ENCODE peak calls at places on chromosome 14, in six cellular contexts. One of them, this sample, is unnamed.

GRCh38 chr14:89419973-89420482 is 3.0 kb upstream of the FOXN3 start:
- DNase-seq in K562: no peak
- DNase-seq in HepG2: no peak
- DNase-seq in GM12878: no peak
- DNase-seq in endothelial cell of umbilical vein: no peak
- DNase-seq in A549: no peak
- DNase-seq in this sample: no peak

GRCh38 chr14:74476107-74476506 is 17.0 kb downstream of the NPC2 start:
- DNase-seq in GM12878: no peak
- DNase-seq in endothelial cell of umbilical vein: no peak
- DNase-seq in HepG2: no peak
- DNase-seq in A549: no peak
- DNase-seq in K562: no peak
- DNase-seq in this sample: no peak

GRCh38 chr14:36502558-36503508 is 17.2 kb downstream of the NKX2-1 start:
- DNase-seq in GM12878: no peak
- DNase-seq in A549: no peak
- DNase-seq in HepG2: no peak
- DNase-seq in endothelial cell of umbilical vein: no peak
- DNase-seq in K562: no peak
- DNase-seq in this sample: no peak

GRCh38 chr14:74401504-74402241 is 24.3 kb downstream of the SYNDIG1L start:
- DNase-seq in K562: peak
- DNase-seq in endothelial cell of umbilical vein: no peak
- DNase-seq in A549: no peak
- DNase-seq in GM12878: peak
- DNase-seq in HepG2: no peak
- DNase-seq in this sample: peak

GRCh38 chr14:92832137-92832700 is 38.1 kb downstream of the GOLGA5 start:
- DNase-seq in K562: peak
- DNase-seq in HepG2: no peak
- DNase-seq in A549: no peak
- DNase-seq in endothelial cell of umbilical vein: no peak
- DNase-seq in GM12878: no peak
- DNase-seq in this sample: no peak

GRCh38 chr14:73887116-73887490 is 444 bp downstream of the ZNF410 start:
- DNase-seq in endothelial cell of umbilical vein: peak
- DNase-seq in GM12878: no peak
- DNase-seq in HepG2: peak
- DNase-seq in A549: peak
- DNase-seq in K562: no peak
- DNase-seq in this sample: no peak

GRCh38 chr14:97946291-97946690 is 1149.1 kb downstream of the VRK1 start:
- DNase-seq in GM12878: no peak
- DNase-seq in K562: no peak
- DNase-seq in endothelial cell of umbilical vein: no peak
- DNase-seq in HepG2: no peak
- DNase-seq in A549: no peak
- DNase-seq in this sample: no peak

GRCh38 chr14:56244138-56244789 is 126.1 kb downstream of the PELI2 start:
- DNase-seq in A549: no peak
- DNase-seq in GM12878: no peak
- DNase-seq in K562: no peak
- DNase-seq in HepG2: no peak
- DNase-seq in endothelial cell of umbilical vein: no peak
- DNase-seq in this sample: peak

GRCh38 chr14:30756594-30756993 is 117.8 kb upstream of the COCH start:
- DNase-seq in HepG2: no peak
- DNase-seq in K562: no peak
- DNase-seq in endothelial cell of umbilical vein: no peak
- DNase-seq in A549: no peak
- DNase-seq in GM12878: no peak
- DNase-seq in this sample: peak

GRCh38 chr14:92890830-92891598 is 31.9 kb upstream of the CHGA start:
- DNase-seq in endothelial cell of umbilical vein: peak
- DNase-seq in A549: no peak
- DNase-seq in K562: no peak
- DNase-seq in HepG2: no peak
- DNase-seq in GM12878: no peak
- DNase-seq in this sample: no peak

GRCh38 chr14:37253905-37254304 is 56.2 kb downstream of the MIPOL1 start:
- DNase-seq in K562: no peak
- DNase-seq in GM12878: no peak
- DNase-seq in HepG2: no peak
- DNase-seq in A549: no peak
- DNase-seq in endothelial cell of umbilical vein: peak
- DNase-seq in this sample: no peak

GRCh38 chr14:101827286-101827685 is 65.8 kb downstream of the PPP2R5C start:
- DNase-seq in A549: no peak
- DNase-seq in GM12878: no peak
- DNase-seq in HepG2: no peak
- DNase-seq in K562: no peak
- DNase-seq in endothelial cell of umbilical vein: no peak
- DNase-seq in this sample: no peak

GRCh38 chr14:91009501-91010152 is 50.8 kb downstream of the RPS6KA5 start:
- DNase-seq in endothelial cell of umbilical vein: no peak
- DNase-seq in K562: no peak
- DNase-seq in GM12878: peak
- DNase-seq in A549: no peak
- DNase-seq in HepG2: no peak
- DNase-seq in this sample: peak

GRCh38 chr14:104974665-104975390 is 3.3 kb downstream of the AHNAK2 start:
- DNase-seq in GM12878: no peak
- DNase-seq in A549: no peak
- DNase-seq in K562: no peak
- DNase-seq in HepG2: no peak
- DNase-seq in endothelial cell of umbilical vein: no peak
- DNase-seq in this sample: no peak

GRCh38 chr14:90815817-90816662 is at the start of gene TTC7B:
- DNase-seq in HepG2: no peak
- DNase-seq in K562: peak
- DNase-seq in endothelial cell of umbilical vein: no peak
- DNase-seq in GM12878: no peak
- DNase-seq in A549: peak
- DNase-seq in this sample: peak

GRCh38 chr14:60250318-60251035 is 1.5 kb downstream of the PPM1A start:
- DNase-seq in GM12878: no peak
- DNase-seq in HepG2: peak
- DNase-seq in K562: peak
- DNase-seq in A549: no peak
- DNase-seq in endothelial cell of umbilical vein: no peak
- DNase-seq in this sample: peak

GRCh38 chr14:60561845-60562746 is 53.1 kb downstream of the SIX6 start:
- DNase-seq in HepG2: peak
- DNase-seq in endothelial cell of umbilical vein: peak
- DNase-seq in A549: peak
- DNase-seq in GM12878: peak
- DNase-seq in K562: peak
- DNase-seq in this sample: peak

GRCh38 chr14:51004352-51004800 is 60.1 kb upstream of the PYGL start:
- DNase-seq in K562: no peak
- DNase-seq in endothelial cell of umbilical vein: no peak
- DNase-seq in GM12878: no peak
- DNase-seq in HepG2: no peak
- DNase-seq in A549: peak
- DNase-seq in this sample: peak

GRCh38 chr14:103656758-103657133 is 27.7 kb downstream of the KLC1 start:
- DNase-seq in GM12878: no peak
- DNase-seq in endothelial cell of umbilical vein: no peak
- DNase-seq in K562: no peak
- DNase-seq in A549: no peak
- DNase-seq in HepG2: no peak
- DNase-seq in this sample: no peak

GRCh38 chr14:25010471-25010870 is 39.5 kb downstream of the STXBP6 start:
- DNase-seq in HepG2: no peak
- DNase-seq in endothelial cell of umbilical vein: no peak
- DNase-seq in GM12878: no peak
- DNase-seq in K562: no peak
- DNase-seq in A549: no peak
- DNase-seq in this sample: no peak

GRCh38 chr14:93963692-93964091 is 12.7 kb downstream of the ASB2 start:
- DNase-seq in endothelial cell of umbilical vein: no peak
- DNase-seq in GM12878: no peak
- DNase-seq in K562: no peak
- DNase-seq in A549: no peak
- DNase-seq in HepG2: no peak
- DNase-seq in this sample: no peak

GRCh38 chr14:93964820-93965286 is 11.5 kb downstream of the ASB2 start:
- DNase-seq in HepG2: no peak
- DNase-seq in GM12878: no peak
- DNase-seq in A549: no peak
- DNase-seq in endothelial cell of umbilical vein: no peak
- DNase-seq in K562: no peak
- DNase-seq in this sample: no peak

GRCh38 chr14:93961610-93962009 is 14.8 kb downstream of the ASB2 start:
- DNase-seq in A549: no peak
- DNase-seq in HepG2: no peak
- DNase-seq in K562: no peak
- DNase-seq in endothelial cell of umbilical vein: no peak
- DNase-seq in GM12878: no peak
- DNase-seq in this sample: no peak

GRCh38 chr14:93964281-93964680 is 12.1 kb downstream of the ASB2 start:
- DNase-seq in A549: no peak
- DNase-seq in K562: no peak
- DNase-seq in HepG2: no peak
- DNase-seq in GM12878: no peak
- DNase-seq in endothelial cell of umbilical vein: no peak
- DNase-seq in this sample: no peak

GRCh38 chr14:93962701-93963601 is 13.4 kb downstream of the ASB2 start:
- DNase-seq in GM12878: peak
- DNase-seq in endothelial cell of umbilical vein: no peak
- DNase-seq in K562: no peak
- DNase-seq in HepG2: no peak
- DNase-seq in A549: no peak
- DNase-seq in this sample: peak
- TF ChIP-seq POLR2A in GM12878: peak
- TF ChIP-seq POLR2A in endothelial cell of umbilical vein: no peak
- TF ChIP-seq POLR2A in K562: no peak
- TF ChIP-seq POLR2A in HepG2: no peak
- TF ChIP-seq POLR2A in A549: no peak
- TF ChIP-seq POLR2A in this sample: no peak

GRCh38 chr14:99118946-99119345 is 153.1 kb downstream of the BCL11B start:
- DNase-seq in GM12878: no peak
- DNase-seq in HepG2: no peak
- DNase-seq in K562: no peak
- DNase-seq in endothelial cell of umbilical vein: no peak
- DNase-seq in A549: no peak
- DNase-seq in this sample: no peak

GRCh38 chr14:99117671-99118045 is 154.3 kb downstream of the BCL11B start:
- DNase-seq in GM12878: no peak
- DNase-seq in A549: no peak
- DNase-seq in endothelial cell of umbilical vein: no peak
- DNase-seq in K562: no peak
- DNase-seq in HepG2: no peak
- DNase-seq in this sample: no peak

GRCh38 chr14:99119554-99119953 is 152.4 kb downstream of the BCL11B start:
- DNase-seq in A549: no peak
- DNase-seq in GM12878: no peak
- DNase-seq in HepG2: no peak
- DNase-seq in K562: no peak
- DNase-seq in endothelial cell of umbilical vein: no peak
- DNase-seq in this sample: no peak

GRCh38 chr14:99116741-99117295 is 155.2 kb downstream of the BCL11B start:
- DNase-seq in A549: no peak
- DNase-seq in HepG2: no peak
- DNase-seq in endothelial cell of umbilical vein: no peak
- DNase-seq in K562: no peak
- DNase-seq in GM12878: no peak
- DNase-seq in this sample: no peak

DNA sequence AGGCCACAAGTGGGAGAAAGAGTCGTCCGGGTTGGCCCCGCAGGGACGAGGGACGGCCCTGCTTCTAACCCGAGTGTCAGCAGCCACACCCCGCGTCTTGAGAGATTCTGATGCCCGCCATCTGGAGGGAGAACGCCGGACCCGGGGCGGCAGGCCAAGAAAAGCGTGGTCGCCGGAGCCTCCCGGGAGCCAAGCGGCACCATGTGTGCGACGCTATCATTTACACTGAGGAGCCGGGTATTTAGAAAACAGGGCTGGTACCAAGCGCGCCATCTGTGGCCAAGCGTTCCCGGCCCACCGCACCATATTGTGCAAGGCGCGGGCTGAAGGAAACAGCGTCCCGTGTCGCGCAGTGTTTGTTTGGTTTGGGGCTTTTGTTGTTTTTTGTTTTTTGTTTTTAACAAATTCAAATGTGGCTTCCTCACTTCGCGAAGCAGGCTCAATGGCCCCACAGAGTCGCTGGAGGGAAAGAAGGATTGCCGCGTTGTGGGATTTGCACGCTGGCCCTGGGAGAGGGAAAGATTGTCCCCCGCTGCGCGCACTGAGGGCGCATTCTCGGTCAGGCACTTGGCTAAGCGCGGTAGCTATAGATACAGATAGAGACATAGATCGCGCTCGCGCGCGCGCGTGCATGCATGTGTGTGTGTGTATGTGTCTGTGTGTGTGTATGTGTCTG is 153.8 kb downstream of the BCL11B start:
- DNase-seq in A549: no peak
- DNase-seq in K562: no peak
- DNase-seq in GM12878: no peak
- DNase-seq in HepG2: no peak
- DNase-seq in endothelial cell of umbilical vein: no peak
- DNase-seq in this sample: peak
- H3K4me3 ChIP-seq in A549: no peak
- H3K4me3 ChIP-seq in K562: no peak
- H3K4me3 ChIP-seq in GM12878: no peak
- H3K4me3 ChIP-seq in HepG2: no peak
- H3K4me3 ChIP-seq in endothelial cell of umbilical vein: no peak
- H3K4me3 ChIP-seq in this sample: peak

GRCh38 chr14:54299393-54300363 is 97.1 kb upstream of the CDKN3 start:
- DNase-seq in K562: no peak
- DNase-seq in GM12878: no peak
- DNase-seq in HepG2: peak
- DNase-seq in A549: no peak
- DNase-seq in endothelial cell of umbilical vein: peak
- DNase-seq in this sample: no peak
- TF ChIP-seq MYC in K562: no peak
- TF ChIP-seq MYC in GM12878: no peak
- TF ChIP-seq MYC in HepG2: no peak
- TF ChIP-seq MYC in A549: no peak
- TF ChIP-seq MYC in endothelial cell of umbilical vein: no peak
- TF ChIP-seq MYC in this sample: no peak

DNA sequence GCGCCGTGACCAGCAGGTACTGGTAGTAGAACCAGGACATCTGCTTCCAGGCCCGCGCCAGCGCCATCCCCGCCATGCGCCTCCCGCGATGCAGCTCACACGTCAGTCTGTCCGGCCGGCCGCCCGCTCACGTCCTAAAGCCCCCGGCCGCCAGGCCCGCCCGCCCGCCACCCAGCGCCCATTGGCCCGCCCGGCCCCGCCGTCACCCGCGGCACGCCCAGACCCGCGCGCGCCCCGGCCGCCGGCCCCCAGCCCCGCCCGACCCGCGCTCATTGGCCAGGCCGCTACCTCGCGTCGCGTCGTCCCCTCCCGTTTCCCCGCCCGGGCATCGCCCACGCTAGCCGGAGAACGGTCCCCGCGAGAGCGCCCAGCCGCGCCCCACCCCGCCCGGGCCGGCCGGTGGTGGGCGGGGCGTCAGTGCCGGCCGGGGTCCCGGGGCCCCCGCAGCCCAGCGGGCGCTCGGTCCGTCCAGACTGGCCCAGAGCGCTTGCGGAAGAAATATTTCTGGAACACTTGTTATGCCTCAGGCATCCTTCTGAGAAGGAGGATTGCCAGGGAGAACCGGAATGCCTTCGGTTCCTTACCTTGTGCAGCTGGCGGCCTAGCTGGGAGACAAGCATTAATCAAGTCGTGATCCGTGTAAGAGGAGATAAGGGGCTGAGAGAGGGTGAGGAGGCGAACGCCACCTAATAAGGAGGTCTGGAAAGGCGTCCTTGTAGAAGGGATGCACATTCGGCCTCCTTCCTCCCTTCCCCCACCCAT is at the start of gene SPTSSA:
- DNase-seq in endothelial cell of umbilical vein: peak
- DNase-seq in A549: peak
- DNase-seq in HepG2: peak
- DNase-seq in K562: peak
- DNase-seq in GM12878: peak
- DNase-seq in this sample: peak
- TF ChIP-seq POLR2A in endothelial cell of umbilical vein: peak
- TF ChIP-seq POLR2A in A549: peak
- TF ChIP-seq POLR2A in HepG2: no peak
- TF ChIP-seq POLR2A in K562: peak
- TF ChIP-seq POLR2A in GM12878: peak
- TF ChIP-seq POLR2A in this sample: peak